ENCODE peak calls at places on chromosomes 11 and 22, in five cellular contexts. One of them, this sample, is unnamed.

GRCh38 chr11:4916581-4916980 is 2.6 kb downstream of the OR51G2 start:
- DNase-seq in GM06990: no peak
- DNase-seq in body of pancreas: no peak
- DNase-seq in H1: no peak
- DNase-seq in heart left ventricle: no peak
- DNase-seq in this sample: no peak

GRCh38 chr11:96263361-96263763 is 79.6 kb downstream of the MAML2 start:
- DNase-seq in GM06990: no peak
- DNase-seq in body of pancreas: no peak
- DNase-seq in H1: no peak
- DNase-seq in heart left ventricle: no peak
- DNase-seq in this sample: no peak

GRCh38 chr11:76665172-76665571 is 5.4 kb downstream of the LRRC32 start:
- DNase-seq in GM06990: no peak
- DNase-seq in body of pancreas: no peak
- DNase-seq in H1: no peak
- DNase-seq in heart left ventricle: no peak
- DNase-seq in this sample: peak

GRCh38 chr22:47236718-47237117 is 474.3 kb downstream of the TBC1D22A start:
- DNase-seq in GM06990: no peak
- DNase-seq in body of pancreas: no peak
- DNase-seq in H1: no peak
- DNase-seq in heart left ventricle: no peak
- DNase-seq in this sample: no peak

GRCh38 chr22:50444663-50445062 is 30.2 kb downstream of the SBF1 start:
- DNase-seq in GM06990: no peak
- DNase-seq in body of pancreas: peak
- DNase-seq in H1: no peak
- DNase-seq in heart left ventricle: peak
- DNase-seq in this sample: peak

GRCh38 chr11:36381005-36381350 is 84.9 kb downstream of the PRR5L start:
- DNase-seq in GM06990: no peak
- DNase-seq in body of pancreas: no peak
- DNase-seq in H1: no peak
- DNase-seq in heart left ventricle: no peak
- DNase-seq in this sample: no peak

GRCh38 chr22:31102441-31103081 is 4.8 kb downstream of the SELENOM start:
- DNase-seq in GM06990: no peak
- DNase-seq in body of pancreas: peak
- DNase-seq in H1: no peak
- DNase-seq in heart left ventricle: peak
- DNase-seq in this sample: peak

GRCh38 chr22:24450600-24450999 is 23.2 kb downstream of the ADORA2A start:
- DNase-seq in GM06990: no peak
- DNase-seq in body of pancreas: no peak
- DNase-seq in H1: no peak
- DNase-seq in heart left ventricle: no peak
- DNase-seq in this sample: no peak

GRCh38 chr11:35539781-35540281 is 14.4 kb upstream of the PAMR1 start:
- DNase-seq in GM06990: no peak
- DNase-seq in body of pancreas: peak
- DNase-seq in H1: no peak
- DNase-seq in heart left ventricle: peak
- DNase-seq in this sample: peak

GRCh38 chr22:19764636-19765476 is 4.3 kb downstream of the TBX1 start:
- DNase-seq in GM06990: no peak
- DNase-seq in body of pancreas: no peak
- DNase-seq in H1: no peak
- DNase-seq in heart left ventricle: no peak
- DNase-seq in this sample: no peak
- H3K4me3 ChIP-seq in GM06990: no peak
- H3K4me3 ChIP-seq in body of pancreas: no peak
- H3K4me3 ChIP-seq in H1: no peak
- H3K4me3 ChIP-seq in heart left ventricle: no peak
- H3K4me3 ChIP-seq in this sample: no peak

DNA sequence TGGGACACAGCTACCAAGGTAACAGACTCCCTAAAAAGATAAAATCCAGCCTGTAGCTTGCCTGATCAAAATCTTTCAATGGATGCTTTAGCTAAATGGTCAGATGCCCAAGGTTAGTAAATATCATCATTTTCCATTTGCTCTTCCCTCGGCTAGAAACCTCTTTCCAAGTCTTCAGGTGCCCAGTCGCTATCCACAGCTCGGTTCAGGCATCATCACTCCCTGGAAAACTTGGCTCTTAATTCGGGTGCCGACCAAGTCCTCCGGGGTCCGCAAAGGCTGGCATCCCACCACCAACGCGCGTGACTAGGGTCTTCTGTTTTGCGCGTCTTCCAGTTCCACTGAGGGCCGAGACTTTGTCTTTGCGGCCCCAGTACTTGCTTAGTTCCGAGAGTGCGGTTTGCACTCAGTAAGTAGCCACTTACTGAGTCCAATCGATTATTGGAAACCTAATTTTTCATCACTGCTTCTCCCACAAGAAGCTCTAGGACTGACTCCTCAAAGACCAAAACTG is 44.3 kb downstream of the OR4D9 start:
- DNase-seq in GM06990: peak
- DNase-seq in body of pancreas: no peak
- DNase-seq in H1: no peak
- DNase-seq in heart left ventricle: no peak
- DNase-seq in this sample: no peak
- H3K4me3 ChIP-seq in GM06990: peak
- H3K4me3 ChIP-seq in body of pancreas: no peak
- H3K4me3 ChIP-seq in H1: peak
- H3K4me3 ChIP-seq in heart left ventricle: no peak
- H3K4me3 ChIP-seq in this sample: peak

GRCh38 chr11:8911040-8911823 is at the start of gene AKIP1:
- DNase-seq in GM06990: peak
- DNase-seq in body of pancreas: peak
- DNase-seq in H1: peak
- DNase-seq in heart left ventricle: peak
- DNase-seq in this sample: peak

GRCh38 chr11:8917157-8917820 is 6.3 kb downstream of the AKIP1 start:
- DNase-seq in GM06990: no peak
- DNase-seq in body of pancreas: peak
- DNase-seq in H1: no peak
- DNase-seq in heart left ventricle: no peak
- DNase-seq in this sample: no peak

GRCh38 chr11:8910662-8911039 is 338 bp upstream of the AKIP1 start:
- DNase-seq in GM06990: no peak
- DNase-seq in body of pancreas: no peak
- DNase-seq in H1: no peak
- DNase-seq in heart left ventricle: no peak
- DNase-seq in this sample: no peak

GRCh38 chr11:8914661-8915018 is 3.7 kb downstream of the AKIP1 start:
- DNase-seq in GM06990: no peak
- DNase-seq in body of pancreas: no peak
- DNase-seq in H1: no peak
- DNase-seq in heart left ventricle: no peak
- DNase-seq in this sample: no peak

GRCh38 chr11:8913961-8914660 is 3.1 kb downstream of the AKIP1 start:
- DNase-seq in GM06990: no peak
- DNase-seq in body of pancreas: peak
- DNase-seq in H1: no peak
- DNase-seq in heart left ventricle: no peak
- DNase-seq in this sample: no peak
- H3K4me3 ChIP-seq in GM06990: no peak
- H3K4me3 ChIP-seq in body of pancreas: no peak
- H3K4me3 ChIP-seq in H1: no peak
- H3K4me3 ChIP-seq in heart left ventricle: no peak
- H3K4me3 ChIP-seq in this sample: no peak

DNA sequence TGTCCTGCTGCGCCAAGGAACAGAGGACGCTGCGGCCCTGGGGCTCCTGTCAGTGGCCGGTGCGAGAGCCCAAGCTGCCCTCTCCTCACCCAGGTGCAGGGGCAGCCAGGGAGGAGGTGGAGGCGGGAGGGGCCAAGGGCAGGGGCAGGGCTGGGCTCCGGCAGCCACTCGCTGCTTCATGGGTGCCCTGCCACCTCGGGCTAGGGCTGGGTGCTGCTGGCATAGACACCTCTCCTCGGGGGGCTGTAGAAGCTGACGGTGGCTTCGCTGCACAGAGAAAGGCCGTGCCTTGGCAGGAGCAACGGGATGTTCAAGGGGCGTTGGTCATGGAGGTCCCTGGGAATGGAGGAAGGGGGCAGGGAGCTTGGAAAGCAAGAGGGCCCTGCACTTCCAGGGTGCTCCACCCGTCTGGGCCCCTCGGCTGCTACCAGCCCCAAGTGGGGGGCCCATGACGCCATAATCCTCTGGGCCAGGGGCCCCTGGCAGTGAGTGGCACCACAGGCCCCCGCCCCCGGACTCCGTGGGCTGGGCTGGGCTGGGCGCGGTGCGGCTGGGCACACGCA is 1.6 kb upstream of the TBX1 start:
- DNase-seq in GM06990: no peak
- DNase-seq in body of pancreas: no peak
- DNase-seq in H1: no peak
- DNase-seq in heart left ventricle: no peak
- DNase-seq in this sample: no peak
- H3K4me3 ChIP-seq in GM06990: no peak
- H3K4me3 ChIP-seq in body of pancreas: no peak
- H3K4me3 ChIP-seq in H1: no peak
- H3K4me3 ChIP-seq in heart left ventricle: no peak
- H3K4me3 ChIP-seq in this sample: no peak